ENCODE peak calls at places on chromosome 2, in seven cellular contexts. M, A, Y, L, I, K and Q are unnamed samples.

GRCh38 chr2:113812204-113812603 is 55.8 kb upstream of the SLC35F5 start:
- DNase-seq in I (no peak), K (no peak), Y (no peak), M (no peak), A (no peak), L (no peak), Q (peak; percentile 32)

GRCh38 chr2:39118786-39119499 is 1.9 kb downstream of the SOS1 start:
- DNase-seq in M (no peak), K (peak; percentile 39), I (no peak), Y (no peak), L (no peak), A (no peak), Q (no peak)

GRCh38 chr2:21372654-21373053 is 248.9 kb downstream of the TDRD15 start:
- DNase-seq in A (peak; percentile 53), L (peak; percentile 41), K (no peak), Y (no peak), I (no peak), M (peak; percentile 37), Q (no peak)

GRCh38 chr2:29329899-29330298 is 214.7 kb downstream of the CLIP4 start:
- DNase-seq in L (no peak), K (no peak), Y (no peak), I (no peak), A (no peak), M (no peak), Q (no peak)

GRCh38 chr2:173963323-173963816 is 1.8 kb downstream of the SP3 start:
- DNase-seq in K (peak; percentile 67), I (no peak), A (no peak), Y (no peak), M (peak; percentile 76), L (no peak), Q (peak; percentile 81)

GRCh38 chr2:147327636-147328035 is 517.2 kb upstream of the ACVR2A start:
- DNase-seq in A (no peak), I (no peak), L (no peak), M (no peak), Y (no peak), K (peak; percentile 4), Q (no peak)

GRCh38 chr2:109404681-109405080 is 209.1 kb downstream of the SEPTIN10 start:
- DNase-seq in M (no peak), K (no peak), Y (no peak), A (no peak), L (no peak), I (no peak), Q (no peak)

GRCh38 chr2:37244017-37244416 is 12.6 kb downstream of the NDUFAF7 start:
- DNase-seq in A (no peak), M (no peak), Y (no peak), L (no peak), K (peak; percentile 41), I (peak; percentile 43), Q (peak; percentile 25)

GRCh38 chr2:182615036-182615435 is 101.0 kb upstream of the DNAJC10 start:
- DNase-seq in L (no peak), Y (no peak), A (no peak), I (no peak), K (no peak), M (no peak), Q (no peak)

GRCh38 chr2:237341872-237342271 is 72.1 kb downstream of the COL6A3 start:
- DNase-seq in K (no peak), L (no peak), Y (no peak), I (no peak), M (no peak), A (no peak), Q (peak; percentile 33)

GRCh38 chr2:101160454-101160853 is 9.3 kb upstream of the TBC1D8 start:
- DNase-seq in L (no peak), K (no peak), I (no peak), A (no peak), Y (peak; percentile 56), M (peak; percentile 56), Q (peak; percentile 61)

GRCh38 chr2:55887906-55888625 is 35.5 kb downstream of the EFEMP1 start:
- DNase-seq in A (no peak), L (no peak), Y (no peak), I (no peak), M (peak; percentile 41), K (no peak), Q (no peak)

GRCh38 chr2:45759310-45759851 is 107.9 kb downstream of the PRKCE start:
- DNase-seq in K (no peak), L (no peak), I (no peak), A (no peak), Y (no peak), M (no peak), Q (peak; percentile 21)

GRCh38 chr2:166375736-166376487 is at the start of gene SCN9A:
- DNase-seq in M (peak; percentile 92), A (peak; percentile 92), I (peak; percentile 25), L (peak; percentile 94), Y (peak; percentile 86), K (peak; percentile 13), Q (peak; percentile 92)

GRCh38 chr2:239318091-239318725 is 82.6 kb downstream of the HDAC4 start:
- DNase-seq in I (no peak), K (no peak), Y (no peak), L (no peak), A (peak; percentile 8), M (no peak), Q (no peak)

GRCh38 chr2:66431840-66432511 is 2.9 kb upstream of the MEIS1 start:
- DNase-seq in L (peak; percentile 46), M (no peak), Y (no peak), A (no peak), K (no peak), I (no peak), Q (no peak)

GRCh38 chr2:88451647-88452150 is 794 bp downstream of the FOXI3 start:
- DNase-seq in I (no peak), Y (no peak), L (no peak), A (peak; percentile 41), M (peak; percentile 23), K (peak; percentile 25), Q (no peak)

GRCh38 chr2:17518212-17519154 is at the start of gene RAD51AP2:
- DNase-seq in A (peak; percentile 94), Y (peak; percentile 70), K (peak; percentile 75), M (peak; percentile 66), L (peak; percentile 95), I (peak; percentile 88), Q (peak; percentile 95)

GRCh38 chr2:96326990-96327820 is 2.1 kb downstream of the ITPRIPL1 start:
- DNase-seq in L (no peak), M (no peak), I (no peak), Y (no peak), K (no peak), A (no peak), Q (no peak)

GRCh38 chr2:45771251-45771650 is 119.8 kb downstream of the PRKCE start:
- DNase-seq in K (no peak), A (peak; percentile 41), Y (no peak), M (no peak), I (no peak), L (peak; percentile 73), Q (peak; percentile 49)

GRCh38 chr2:165573534-165574461 is 104.3 kb downstream of the CSRNP3 start:
- DNase-seq in Y (peak; percentile 44), A (peak; percentile 91), I (no peak), L (peak; percentile 92), K (no peak), M (peak; percentile 29), Q (peak; percentile 80)

GRCh38 chr2:218406949-218407703 is 7.5 kb downstream of the CTDSP1 start:
- DNase-seq in I (no peak), L (peak; percentile 8), K (no peak), M (no peak), Y (no peak), A (peak; percentile 51), Q (no peak)

GRCh38 chr2:205858781-205859478 is 176.6 kb downstream of the NRP2 start:
- DNase-seq in K (no peak), I (peak; percentile 14), L (no peak), M (no peak), Y (peak; percentile 30), A (no peak), Q (no peak)

GRCh38 chr2:136527560-136527959 is 237.8 kb upstream of the THSD7B start:
- DNase-seq in A (peak; percentile 50), I (no peak), K (no peak), Y (peak; percentile 25), L (peak; percentile 94), M (peak; percentile 4), Q (peak; percentile 87)

GRCh38 chr2:80567991-80568390 is 263.4 kb upstream of the LRRTM1 start:
- DNase-seq in L (no peak), A (no peak), M (no peak), I (no peak), K (no peak), Y (no peak), Q (no peak)

GRCh38 chr2:165898381-165898780 is 55.2 kb downstream of the TTC21B start:
- DNase-seq in L (no peak), M (no peak), K (no peak), I (no peak), A (no peak), Y (no peak), Q (no peak)

GRCh38 chr2:96156011-96156820 is 11.0 kb upstream of the DUSP2 start:
- DNase-seq in K (no peak), Y (no peak), I (no peak), A (no peak), M (no peak), L (no peak), Q (no peak)

GRCh38 chr2:180540761-180541160 is 439.6 kb upstream of the UBE2E3 start:
- DNase-seq in A (no peak), K (no peak), L (no peak), M (no peak), I (no peak), Y (no peak), Q (no peak)

GRCh38 chr2:197028230-197028629 is 101.7 kb upstream of the PGAP1 start:
- DNase-seq in L (no peak), M (peak; percentile 71), I (no peak), A (no peak), K (no peak), Y (peak; percentile 27), Q (no peak)

GRCh38 chr2:82234283-82234682 is 1929.7 kb upstream of the LRRTM1 start:
- DNase-seq in K (no peak), L (no peak), A (peak; percentile 22), Y (no peak), I (no peak), M (no peak), Q (no peak)
- TF ChIP-seq CTCF in K (peak; percentile 31), L (peak; percentile 32), A (peak; percentile 55), Y (no peak), I (no peak), M (no peak), Q (peak; percentile 5)

GRCh38 chr2:9737053-9737875 is 106.0 kb upstream of the TAF1B start:
- DNase-seq in L (no peak), A (no peak), I (no peak), Y (no peak), K (peak; percentile 67), M (peak; percentile 33), Q (no peak)
- TF ChIP-seq CTCF in L (no peak), A (no peak), I (peak; percentile 37), Y (no peak), K (peak; percentile 52), M (no peak), Q (peak; percentile 31)

GRCh38 chr2:383173-383572 is 95.3 kb upstream of the ALKAL2 start:
- DNase-seq in A (peak; percentile 57), L (peak; percentile 59), M (peak; percentile 10), K (no peak), I (no peak), Y (peak; percentile 37), Q (no peak)
- TF ChIP-seq CTCF in A (peak; percentile 38), L (peak; percentile 25), M (no peak), K (no peak), I (no peak), Y (no peak), Q (no peak)

DNA sequence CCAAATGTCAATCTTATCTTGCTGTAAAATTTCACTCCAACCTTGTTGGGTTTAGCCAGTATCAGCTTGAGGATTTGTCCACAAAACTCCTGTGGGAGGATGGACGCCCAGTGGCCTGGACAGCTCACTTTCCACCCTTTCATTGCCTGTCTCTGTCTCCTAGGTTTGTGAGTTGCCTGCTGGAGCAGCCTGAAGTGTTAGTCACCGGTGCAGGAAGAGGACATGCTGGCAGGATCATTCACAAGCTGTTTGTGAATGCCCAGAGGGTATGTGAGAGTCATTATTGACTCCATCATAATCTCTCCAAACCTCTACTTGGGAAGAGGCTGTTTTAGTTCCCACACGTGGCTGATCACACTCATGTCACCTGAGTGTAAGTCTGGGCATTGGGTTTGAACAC is 112.3 kb downstream of the RAB3GAP1 start:
- DNase-seq in Y (peak; percentile 5), L (no peak), A (no peak), M (peak; percentile 30), K (no peak), I (no peak), Q (no peak)
- TF ChIP-seq CTCF in Y (no peak), L (no peak), A (no peak), M (no peak), K (no peak), I (no peak), Q (no peak)